ENCODE peak calls at places on chromosomes 4 and X, in six cellular contexts. One of them, this sample, is unnamed.

GRCh38 chr4:165532976-165533375 is 154.2 kb downstream of the CPE start:
- DNase-seq in lower lobe of right lung: no peak
- DNase-seq in dorsolateral prefrontal cortex: no peak
- DNase-seq in uterus: no peak
- DNase-seq in CD8-positive, alpha-beta T cell: no peak
- DNase-seq in body of pancreas: no peak
- DNase-seq in this sample: no peak

GRCh38 chr4:147846318-147847135 is 114.6 kb downstream of the ARHGAP10 start:
- DNase-seq in lower lobe of right lung: no peak
- DNase-seq in dorsolateral prefrontal cortex: no peak
- DNase-seq in uterus: no peak
- DNase-seq in CD8-positive, alpha-beta T cell: no peak
- DNase-seq in body of pancreas: no peak
- DNase-seq in this sample: no peak

GRCh38 chr4:124940387-124940786 is 227.9 kb upstream of the ANKRD50 start:
- DNase-seq in lower lobe of right lung: no peak
- DNase-seq in dorsolateral prefrontal cortex: no peak
- DNase-seq in uterus: no peak
- DNase-seq in CD8-positive, alpha-beta T cell: no peak
- DNase-seq in body of pancreas: no peak
- DNase-seq in this sample: no peak

GRCh38 chr4:86831262-86832090 is 17.7 kb downstream of the SLC10A6 start:
- DNase-seq in lower lobe of right lung: peak
- DNase-seq in dorsolateral prefrontal cortex: no peak
- DNase-seq in uterus: peak
- DNase-seq in CD8-positive, alpha-beta T cell: no peak
- DNase-seq in body of pancreas: peak
- DNase-seq in this sample: peak

GRCh38 chr4:78512357-78512920 is 39.1 kb upstream of the ANXA3 start:
- DNase-seq in lower lobe of right lung: peak
- DNase-seq in dorsolateral prefrontal cortex: no peak
- DNase-seq in uterus: no peak
- DNase-seq in CD8-positive, alpha-beta T cell: no peak
- DNase-seq in body of pancreas: peak
- DNase-seq in this sample: peak

GRCh38 chr4:69974646-69975045 is 9.1 kb upstream of the CSN2 start:
- DNase-seq in lower lobe of right lung: no peak
- DNase-seq in dorsolateral prefrontal cortex: no peak
- DNase-seq in uterus: no peak
- DNase-seq in CD8-positive, alpha-beta T cell: no peak
- DNase-seq in body of pancreas: no peak
- DNase-seq in this sample: no peak

GRCh38 chr4:7738458-7739076 is 201.1 kb downstream of the AFAP1 start:
- DNase-seq in lower lobe of right lung: peak
- DNase-seq in dorsolateral prefrontal cortex: no peak
- DNase-seq in uterus: no peak
- DNase-seq in CD8-positive, alpha-beta T cell: no peak
- DNase-seq in body of pancreas: no peak
- DNase-seq in this sample: no peak

GRCh38 chrX:24395775-24396174 is 35.3 kb downstream of the SUPT20HL1 start:
- DNase-seq in lower lobe of right lung: no peak
- DNase-seq in dorsolateral prefrontal cortex: no peak
- DNase-seq in uterus: peak
- DNase-seq in CD8-positive, alpha-beta T cell: peak
- DNase-seq in body of pancreas: peak
- DNase-seq in this sample: peak

GRCh38 chr4:127379499-127379898 is 253.3 kb upstream of the INTU start:
- DNase-seq in lower lobe of right lung: no peak
- DNase-seq in dorsolateral prefrontal cortex: no peak
- DNase-seq in uterus: no peak
- DNase-seq in CD8-positive, alpha-beta T cell: no peak
- DNase-seq in body of pancreas: no peak
- DNase-seq in this sample: no peak

GRCh38 chrX:18574591-18574990 is 97.3 kb downstream of the RS1 start:
- DNase-seq in lower lobe of right lung: no peak
- DNase-seq in dorsolateral prefrontal cortex: no peak
- DNase-seq in uterus: peak
- DNase-seq in CD8-positive, alpha-beta T cell: no peak
- DNase-seq in body of pancreas: peak
- DNase-seq in this sample: no peak

GRCh38 chr4:76208005-76208765 is 5.4 kb downstream of the SCARB2 start:
- DNase-seq in lower lobe of right lung: peak
- DNase-seq in dorsolateral prefrontal cortex: peak
- DNase-seq in uterus: peak
- DNase-seq in CD8-positive, alpha-beta T cell: no peak
- DNase-seq in body of pancreas: peak
- DNase-seq in this sample: no peak

GRCh38 chr4:142367326-142368188 is 478.5 kb downstream of the INPP4B start:
- DNase-seq in lower lobe of right lung: no peak
- DNase-seq in dorsolateral prefrontal cortex: no peak
- DNase-seq in uterus: no peak
- DNase-seq in CD8-positive, alpha-beta T cell: no peak
- DNase-seq in body of pancreas: no peak
- DNase-seq in this sample: no peak

GRCh38 chr4:152534541-152535231 is 1.2 kb downstream of the FBXW7 start:
- DNase-seq in lower lobe of right lung: peak
- DNase-seq in dorsolateral prefrontal cortex: no peak
- DNase-seq in uterus: peak
- DNase-seq in CD8-positive, alpha-beta T cell: peak
- DNase-seq in body of pancreas: peak
- DNase-seq in this sample: no peak

GRCh38 chr4:184548321-184548650 is 73.9 kb upstream of the IRF2 start:
- DNase-seq in lower lobe of right lung: no peak
- DNase-seq in dorsolateral prefrontal cortex: no peak
- DNase-seq in uterus: no peak
- DNase-seq in CD8-positive, alpha-beta T cell: no peak
- DNase-seq in body of pancreas: no peak
- DNase-seq in this sample: no peak

GRCh38 chr4:184548651-184549341 is 74.4 kb upstream of the IRF2 start:
- DNase-seq in lower lobe of right lung: no peak
- DNase-seq in dorsolateral prefrontal cortex: no peak
- DNase-seq in uterus: no peak
- DNase-seq in CD8-positive, alpha-beta T cell: no peak
- DNase-seq in body of pancreas: no peak
- DNase-seq in this sample: no peak

GRCh38 chr4:184550476-184550875 is 76.1 kb upstream of the IRF2 start:
- DNase-seq in lower lobe of right lung: no peak
- DNase-seq in dorsolateral prefrontal cortex: no peak
- DNase-seq in uterus: no peak
- DNase-seq in CD8-positive, alpha-beta T cell: no peak
- DNase-seq in body of pancreas: no peak
- DNase-seq in this sample: no peak

GRCh38 chr4:184558996-184559395 is 84.6 kb upstream of the IRF2 start:
- DNase-seq in lower lobe of right lung: no peak
- DNase-seq in dorsolateral prefrontal cortex: no peak
- DNase-seq in uterus: no peak
- DNase-seq in CD8-positive, alpha-beta T cell: no peak
- DNase-seq in body of pancreas: no peak
- DNase-seq in this sample: no peak

GRCh38 chr4:184553891-184554290 is 79.5 kb upstream of the IRF2 start:
- DNase-seq in lower lobe of right lung: no peak
- DNase-seq in dorsolateral prefrontal cortex: no peak
- DNase-seq in uterus: no peak
- DNase-seq in CD8-positive, alpha-beta T cell: no peak
- DNase-seq in body of pancreas: no peak
- DNase-seq in this sample: no peak
- TF ChIP-seq CTCF in lower lobe of right lung: no peak
- TF ChIP-seq CTCF in dorsolateral prefrontal cortex: no peak
- TF ChIP-seq CTCF in uterus: no peak
- TF ChIP-seq CTCF in CD8-positive, alpha-beta T cell: no peak
- TF ChIP-seq CTCF in body of pancreas: no peak
- TF ChIP-seq CTCF in this sample: no peak

DNA sequence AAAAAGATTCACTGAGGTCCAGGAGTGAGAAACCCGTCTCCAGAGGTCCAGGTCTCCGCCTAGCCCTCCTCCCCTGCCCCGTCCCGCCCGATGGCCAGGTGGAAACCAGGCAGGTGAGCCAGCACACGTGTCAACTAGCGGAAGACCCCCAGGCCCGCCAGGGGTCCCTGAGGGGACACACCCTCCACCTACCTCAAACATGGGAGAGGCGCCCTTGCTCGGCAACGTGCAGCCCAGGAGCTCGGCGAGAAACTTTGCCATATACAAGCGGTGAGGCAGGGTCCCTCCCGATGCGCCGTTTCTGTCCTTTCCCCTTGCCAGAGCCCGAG is 330.0 kb downstream of the HNRNPD start:
- DNase-seq in lower lobe of right lung: peak
- DNase-seq in dorsolateral prefrontal cortex: no peak
- DNase-seq in uterus: no peak
- DNase-seq in CD8-positive, alpha-beta T cell: no peak
- DNase-seq in body of pancreas: peak
- DNase-seq in this sample: no peak
- H3K4me3 ChIP-seq in lower lobe of right lung: peak
- H3K4me3 ChIP-seq in dorsolateral prefrontal cortex: peak
- H3K4me3 ChIP-seq in uterus: no peak
- H3K4me3 ChIP-seq in CD8-positive, alpha-beta T cell: no peak
- H3K4me3 ChIP-seq in body of pancreas: no peak
- H3K4me3 ChIP-seq in this sample: no peak

GRCh38 chr4:47486306-47486705 is 1.2 kb downstream of the ATP10D start:
- DNase-seq in lower lobe of right lung: no peak
- DNase-seq in dorsolateral prefrontal cortex: no peak
- DNase-seq in uterus: no peak
- DNase-seq in CD8-positive, alpha-beta T cell: no peak
- DNase-seq in body of pancreas: no peak
- DNase-seq in this sample: no peak

GRCh38 chr4:47483722-47484121 is 1.4 kb upstream of the ATP10D start:
- DNase-seq in lower lobe of right lung: no peak
- DNase-seq in dorsolateral prefrontal cortex: no peak
- DNase-seq in uterus: no peak
- DNase-seq in CD8-positive, alpha-beta T cell: no peak
- DNase-seq in body of pancreas: no peak
- DNase-seq in this sample: no peak

GRCh38 chr4:47484169-47484568 is 906 bp upstream of the ATP10D start:
- DNase-seq in lower lobe of right lung: no peak
- DNase-seq in dorsolateral prefrontal cortex: no peak
- DNase-seq in uterus: no peak
- DNase-seq in CD8-positive, alpha-beta T cell: no peak
- DNase-seq in body of pancreas: no peak
- DNase-seq in this sample: no peak

GRCh38 chr4:47482326-47482725 is 2.7 kb upstream of the ATP10D start:
- DNase-seq in lower lobe of right lung: no peak
- DNase-seq in dorsolateral prefrontal cortex: no peak
- DNase-seq in uterus: no peak
- DNase-seq in CD8-positive, alpha-beta T cell: no peak
- DNase-seq in body of pancreas: no peak
- DNase-seq in this sample: no peak

DNA sequence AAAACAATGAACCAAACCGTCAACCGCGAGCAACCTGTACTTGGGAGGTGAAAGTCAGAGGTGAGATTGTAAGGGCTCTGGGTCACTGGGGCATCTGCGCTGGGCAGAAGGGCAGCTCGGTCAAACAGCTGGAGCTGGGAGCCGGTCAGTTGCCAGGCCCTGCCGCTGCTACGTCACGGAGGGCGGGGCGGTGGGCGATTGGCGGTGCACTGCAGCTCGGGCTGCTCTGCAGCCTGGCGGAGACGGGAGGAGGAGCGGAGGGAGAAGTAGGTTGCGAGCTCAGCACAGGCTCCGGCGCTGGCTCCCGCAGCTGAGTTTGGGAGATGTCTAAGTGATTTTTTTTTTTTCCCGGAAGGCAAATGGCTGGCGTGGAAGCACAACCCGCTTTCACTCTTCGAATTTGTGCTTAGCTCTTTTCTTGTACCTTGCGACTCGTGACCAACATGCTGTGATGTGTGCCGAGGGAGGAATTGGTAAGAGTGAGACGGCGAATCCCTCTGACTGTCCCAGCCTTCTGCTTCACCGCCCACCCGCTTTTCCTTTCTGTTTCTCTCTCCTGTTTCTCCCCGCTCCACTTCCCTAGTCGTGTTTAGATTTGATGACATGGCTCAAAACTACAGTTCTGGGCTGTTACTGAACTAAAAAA is at the start of gene ATP10D:
- DNase-seq in lower lobe of right lung: peak
- DNase-seq in dorsolateral prefrontal cortex: peak
- DNase-seq in uterus: peak
- DNase-seq in CD8-positive, alpha-beta T cell: peak
- DNase-seq in body of pancreas: peak
- DNase-seq in this sample: peak
- TF ChIP-seq CTCF in lower lobe of right lung: peak
- TF ChIP-seq CTCF in dorsolateral prefrontal cortex: peak
- TF ChIP-seq CTCF in uterus: peak
- TF ChIP-seq CTCF in CD8-positive, alpha-beta T cell: no peak
- TF ChIP-seq CTCF in body of pancreas: no peak
- TF ChIP-seq CTCF in this sample: no peak

GRCh38 chr4:110480741-110481271 is 4.9 kb downstream of the ENPEP start:
- DNase-seq in lower lobe of right lung: no peak
- DNase-seq in dorsolateral prefrontal cortex: no peak
- DNase-seq in uterus: no peak
- DNase-seq in CD8-positive, alpha-beta T cell: no peak
- DNase-seq in body of pancreas: no peak
- DNase-seq in this sample: no peak

GRCh38 chr4:110484029-110484428 is 8.1 kb downstream of the ENPEP start:
- DNase-seq in lower lobe of right lung: no peak
- DNase-seq in dorsolateral prefrontal cortex: no peak
- DNase-seq in uterus: no peak
- DNase-seq in CD8-positive, alpha-beta T cell: no peak
- DNase-seq in body of pancreas: no peak
- DNase-seq in this sample: no peak

GRCh38 chr4:110477836-110478235 is 1.9 kb downstream of the ENPEP start:
- DNase-seq in lower lobe of right lung: no peak
- DNase-seq in dorsolateral prefrontal cortex: no peak
- DNase-seq in uterus: no peak
- DNase-seq in CD8-positive, alpha-beta T cell: no peak
- DNase-seq in body of pancreas: no peak
- DNase-seq in this sample: no peak

GRCh38 chr4:110483516-110483915 is 7.6 kb downstream of the ENPEP start:
- DNase-seq in lower lobe of right lung: no peak
- DNase-seq in dorsolateral prefrontal cortex: no peak
- DNase-seq in uterus: no peak
- DNase-seq in CD8-positive, alpha-beta T cell: no peak
- DNase-seq in body of pancreas: no peak
- DNase-seq in this sample: no peak

DNA sequence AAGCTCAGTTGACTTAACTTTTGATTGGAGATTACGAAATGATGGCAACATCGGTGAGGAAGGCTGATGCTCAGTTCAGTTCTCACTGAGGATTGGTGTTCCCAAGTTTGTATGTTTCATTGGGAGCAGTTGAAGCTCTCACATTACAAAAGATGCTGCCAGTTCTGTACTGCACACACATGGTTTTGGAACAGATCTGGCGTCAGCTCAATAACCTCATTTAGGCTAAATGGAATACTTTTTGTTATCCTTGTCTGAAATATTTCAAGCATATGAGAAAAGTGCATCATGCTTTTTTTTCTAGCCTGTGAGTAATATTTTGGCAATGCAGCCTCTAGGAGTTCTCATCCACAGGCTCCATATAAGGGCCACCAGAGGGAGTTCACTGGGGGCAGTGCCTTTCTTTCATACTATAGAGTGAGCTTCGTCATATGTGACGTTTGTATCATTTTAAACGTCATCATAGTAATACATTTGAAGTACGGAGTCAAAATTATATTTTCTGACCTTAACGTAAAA is 4.1 kb downstream of the ENPEP start:
- DNase-seq in lower lobe of right lung: no peak
- DNase-seq in dorsolateral prefrontal cortex: no peak
- DNase-seq in uterus: peak
- DNase-seq in CD8-positive, alpha-beta T cell: no peak
- DNase-seq in body of pancreas: peak
- DNase-seq in this sample: no peak
- H3K4me3 ChIP-seq in lower lobe of right lung: no peak
- H3K4me3 ChIP-seq in dorsolateral prefrontal cortex: no peak
- H3K4me3 ChIP-seq in uterus: no peak
- H3K4me3 ChIP-seq in CD8-positive, alpha-beta T cell: no peak
- H3K4me3 ChIP-seq in body of pancreas: no peak
- H3K4me3 ChIP-seq in this sample: no peak